ENCODE peak calls at places on chromosome 18, in six cellular contexts. A is A549, B is cardiac muscle cell, W is mammary epithelial cell, X is body of pancreas, V is breast epithelium. N is an unnamed sample.
A peak's percentile ranks its signal among the peaks of the same experiment; 100 is the strongest.

GRCh38 chr18:77065221-77065981 is 67.2 kb downstream of the MBP start:
- DNase-seq in V (peak; percentile 39), A (peak; percentile 41), X (no peak), W (peak; percentile 86), B (peak; percentile 97), N (no peak)

GRCh38 chr18:49030138-49030537 is 79.4 kb upstream of the SMAD7 start:
- DNase-seq in X (no peak), B (no peak), W (no peak), A (no peak), V (peak; percentile 8), N (no peak)

GRCh38 chr18:63477972-63478371 is 1.2 kb downstream of the SERPINB5 start:
- DNase-seq in A (no peak), X (no peak), B (peak; percentile 13), W (peak; percentile 60), V (no peak), N (no peak)

GRCh38 chr18:32779010-32779409 is 6.2 kb upstream of the KLHL14 start:
- DNase-seq in B (no peak), A (no peak), W (no peak), V (no peak), X (no peak), N (no peak)

GRCh38 chr18:2982452-2983172 is 30.3 kb downstream of the LPIN2 start:
- DNase-seq in V (no peak), X (no peak), A (no peak), W (no peak), B (no peak), N (no peak)

GRCh38 chr18:2654105-2654827 is 1.3 kb upstream of the SMCHD1 start:
- DNase-seq in V (no peak), W (no peak), B (peak; percentile 13), A (no peak), X (no peak), N (no peak)

GRCh38 chr18:39346916-39347315 is 1781.3 kb upstream of the CELF4 start:
- DNase-seq in V (no peak), A (no peak), B (no peak), X (no peak), W (no peak), N (no peak)

GRCh38 chr18:79903787-79904356 is 47.6 kb downstream of the SLC66A2 start:
- DNase-seq in V (peak; percentile 14), X (no peak), W (no peak), B (no peak), A (no peak), N (peak; percentile 3)

GRCh38 chr18:72830109-72830508 is 37.7 kb downstream of the NETO1 start:
- DNase-seq in X (no peak), A (no peak), W (peak; percentile 51), V (no peak), B (no peak), N (no peak)

GRCh38 chr18:28757466-28758008 is 580.6 kb upstream of the CDH2 start:
- DNase-seq in X (no peak), V (no peak), A (no peak), B (no peak), W (no peak), N (no peak)

GRCh38 chr18:48797841-48798255 is 152.9 kb downstream of the SMAD7 start:
- DNase-seq in B (no peak), A (no peak), V (no peak), X (peak; percentile 12), W (no peak), N (no peak)

GRCh38 chr18:23871410-23871809 is 143.1 kb upstream of the TTC39C start:
- DNase-seq in X (no peak), B (peak; percentile 57), A (no peak), W (peak; percentile 99), V (peak; percentile 51), N (no peak)

GRCh38 chr18:43081396-43081795 is 34.1 kb downstream of the RIT2 start:
- DNase-seq in V (no peak), B (no peak), A (no peak), W (no peak), X (no peak), N (no peak)

GRCh38 chr18:3118195-3119010 is 101.4 kb downstream of the MYOM1 start:
- DNase-seq in W (no peak), X (peak; percentile 28), B (no peak), V (no peak), A (no peak), N (no peak)

GRCh38 chr18:31197676-31198075 is 35.0 kb upstream of the DSC1 start:
- DNase-seq in V (no peak), A (peak; percentile 4), W (peak; percentile 92), B (no peak), X (no peak), N (no peak)

GRCh38 chr18:31661965-31662364 is 22.4 kb downstream of the B4GALT6 start:
- DNase-seq in X (no peak), B (peak; percentile 80), W (no peak), A (no peak), V (no peak), N (no peak)

GRCh38 chr18:33673689-33674088 is 95.7 kb downstream of the ASXL3 start:
- DNase-seq in X (no peak), A (no peak), W (no peak), V (no peak), B (no peak), N (no peak)

DNA sequence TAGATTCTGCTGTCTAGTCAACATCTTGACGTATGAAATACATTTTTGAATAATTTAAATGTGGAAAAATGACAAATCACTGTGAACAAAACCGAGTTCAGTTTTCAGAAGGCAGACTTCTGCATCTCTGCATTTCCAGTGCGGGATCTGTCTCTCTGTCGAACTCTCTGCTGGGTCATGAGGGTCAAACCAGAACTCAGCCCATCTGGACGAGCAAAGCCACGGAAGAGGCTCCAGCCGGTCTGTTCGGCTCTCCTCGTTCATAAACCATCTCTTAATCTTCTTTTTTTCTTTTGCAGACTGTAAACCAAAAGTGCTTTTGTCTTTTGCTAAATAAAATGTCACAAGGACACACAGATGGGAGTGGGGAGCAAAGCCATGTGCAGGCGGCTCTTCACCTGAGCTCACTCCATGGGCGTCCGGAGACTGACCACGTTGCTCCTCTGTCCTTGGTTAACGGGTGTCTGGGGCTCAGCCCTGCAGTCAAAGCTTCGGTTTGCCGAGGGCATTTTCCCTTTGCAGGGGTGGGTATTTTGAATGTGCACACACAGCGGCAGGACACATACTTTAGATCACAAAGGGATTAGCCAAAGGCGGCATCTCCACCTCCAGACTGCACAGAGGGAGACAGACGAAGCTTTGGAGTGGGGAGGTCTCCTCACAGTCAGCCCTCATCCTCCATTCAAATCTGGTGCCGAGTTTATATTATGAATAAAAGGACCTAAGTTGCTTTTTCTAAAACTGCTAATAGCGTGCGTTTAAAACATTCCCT is 737.9 kb upstream of the SALL3 start:
- DNase-seq in X (no peak), A (no peak), B (no peak), V (no peak), W (no peak), N (no peak)
- H3K4me3 ChIP-seq in X (no peak overlapping the region), A (no peak overlapping the region), B (no peak overlapping the region), V (peak overlapping the region; percentile 13), W (no peak overlapping the region), N (no peak overlapping the region)

GRCh38 chr18:58645398-58645797 is 16.5 kb upstream of the ALPK2 start:
- DNase-seq in V (no peak), W (peak; percentile 25), X (no peak), B (peak; percentile 44), A (no peak), N (no peak)
- H3K9me3 ChIP-seq in V (no peaks in the 10 kb centered on the region), W (peaks cover 8% of the 10 kb centered on the region), X (no peaks in the 10 kb centered on the region), B (no peaks in the 10 kb centered on the region), A (no peaks in the 10 kb centered on the region), N (no peaks in the 10 kb centered on the region)

GRCh38 chr18:7979714-7980113 is 412.6 kb downstream of the PTPRM start:
- DNase-seq in V (no peak), B (no peak), W (no peak), A (no peak), X (no peak), N (no peak)

GRCh38 chr18:7980661-7981060 is 413.5 kb downstream of the PTPRM start:
- DNase-seq in X (no peak), V (no peak), B (no peak), W (no peak), A (no peak), N (no peak)

GRCh38 chr18:7982216-7982615 is 415.1 kb downstream of the PTPRM start:
- DNase-seq in X (no peak), V (no peak), W (no peak), B (no peak), A (no peak), N (no peak)

GRCh38 chr18:7978834-7979233 is 411.7 kb downstream of the PTPRM start:
- DNase-seq in X (no peak), B (no peak), A (no peak), V (no peak), W (no peak), N (no peak)

GRCh38 chr18:7980136-7980535 is 413.0 kb downstream of the PTPRM start:
- DNase-seq in X (no peak), A (no peak), B (no peak), W (no peak), V (no peak), N (no peak)
- TF ChIP-seq CTCF in X (no peak), A (peak; percentile 16), B (no peak), W (peak; percentile 32), V (no peak), N (no peak)

DNA sequence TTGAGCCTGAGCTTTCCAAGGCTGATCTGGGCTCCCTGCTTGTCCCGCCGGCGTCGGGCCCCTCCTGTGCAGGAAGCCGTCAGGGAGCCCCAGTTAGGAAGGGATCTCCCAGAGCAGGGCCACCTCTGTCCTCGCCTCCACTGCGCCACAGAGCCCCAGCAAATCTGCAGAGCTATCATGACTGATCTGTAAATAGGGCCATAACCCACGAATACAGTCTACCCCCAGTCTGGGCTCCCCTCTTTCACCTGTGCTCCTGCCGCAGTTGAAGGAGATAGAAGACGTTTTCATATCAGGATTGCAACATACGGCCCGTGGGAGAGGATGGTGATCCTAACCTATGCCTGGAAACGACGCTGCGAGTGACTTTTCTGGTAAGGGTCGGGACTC is 138.7 kb downstream of the PTGR3 start:
- DNase-seq in X (no peak), W (no peak), A (no peak), V (no peak), B (no peak), N (no peak)
- H3K4me3 ChIP-seq in X (no peak overlapping the region), W (no peak overlapping the region), A (no peak overlapping the region), V (no peak overlapping the region), B (no peak overlapping the region), N (no peak overlapping the region)

GRCh38 chr18:65659312-65659711 is 91.5 kb upstream of the CDH7 start:
- DNase-seq in B (no peak), W (no peak), A (no peak), X (no peak), V (no peak), N (no peak)
- H3K9me3 ChIP-seq in B (no peaks in the 10 kb centered on the region), W (peaks cover 12% of the 10 kb centered on the region), A (no peaks in the 10 kb centered on the region), X (no peaks in the 10 kb centered on the region), V (no peaks in the 10 kb centered on the region), N (no peaks in the 10 kb centered on the region)